ENCODE peak calls at places on chromosome 7, in eight cellular contexts. H, B, A, J, R, V, E and G are unnamed samples.

GRCh38 chr7:2218444-2218785 is 14.3 kb downstream of the MAD1L1 start:
- DNase-seq in H (no peak), B (no peak), A (no peak), J (no peak), R (no peak), V (no peak), E (no peak), G (no peak)

GRCh38 chr7:151316896-151317295 is 24.7 kb upstream of the NUB1 start:
- DNase-seq in H (no peak), B (no peak), A (no peak), J (no peak), R (no peak), V (peak; percentile 22), E (no peak), G (no peak)

GRCh38 chr7:128916643-128916915 is 6.1 kb upstream of the KCP start:
- DNase-seq in H (no peak), B (no peak), A (no peak), J (no peak), R (no peak), V (no peak), E (no peak), G (no peak)

GRCh38 chr7:106979551-106980357 is 64.8 kb upstream of the PRKAR2B start:
- DNase-seq in H (no peak), B (no peak), A (no peak), J (no peak), R (no peak), V (no peak), E (no peak), G (no peak)

GRCh38 chr7:155218276-155219153 is 79.2 kb upstream of the INSIG1 start:
- DNase-seq in H (no peak), B (no peak), A (no peak), J (no peak), R (no peak), V (no peak), E (no peak), G (no peak)

GRCh38 chr7:91720255-91720937 is 160.1 kb downstream of the MTERF1 start:
- DNase-seq in H (no peak), B (no peak), A (no peak), J (no peak), R (no peak), V (no peak), E (no peak), G (peak; percentile 1)

GRCh38 chr7:129799350-129799955 is 153.3 kb downstream of the UBE2H start:
- DNase-seq in H (no peak), B (no peak), A (no peak), J (no peak), R (no peak), V (no peak), E (no peak), G (no peak)

GRCh38 chr7:27339478-27339877 is 96.9 kb downstream of the EVX1 start:
- DNase-seq in H (no peak), B (no peak), A (no peak), J (no peak), R (no peak), V (no peak), E (no peak), G (no peak)

GRCh38 chr7:2175514-2175913 is 57.2 kb downstream of the MAD1L1 start:
- DNase-seq in H (no peak), B (no peak), A (no peak), J (no peak), R (no peak), V (peak; percentile 90), E (peak; percentile 98), G (no peak)

GRCh38 chr7:108415821-108416536 is 40.3 kb downstream of the NRCAM start:
- DNase-seq in H (peak; percentile 42), B (no peak), A (peak; percentile 47), J (no peak), R (no peak), V (no peak), E (peak; percentile 3), G (peak; percentile 58)

GRCh38 chr7:117062300-117062699 is 109.0 kb downstream of the ST7 start:
- DNase-seq in H (no peak), B (no peak), A (no peak), J (no peak), R (no peak), V (no peak), E (no peak), G (no peak)

GRCh38 chr7:4182605-4183300 is 499.3 kb upstream of the FOXK1 start:
- DNase-seq in H (no peak), B (no peak), A (no peak), J (no peak), R (no peak), V (no peak), E (no peak), G (no peak)

GRCh38 chr7:91347288-91347687 is 83.1 kb downstream of the FZD1 start:
- DNase-seq in H (no peak), B (no peak), A (no peak), J (no peak), R (no peak), V (no peak), E (no peak), G (no peak)

GRCh38 chr7:151388430-151388829 is 21.4 kb downstream of the WDR86 start:
- DNase-seq in H (no peak), B (no peak), A (no peak), J (no peak), R (no peak), V (no peak), E (no peak), G (no peak)

GRCh38 chr7:82677493-82677892 is 233.9 kb upstream of the CACNA2D1 start:
- DNase-seq in H (peak; percentile 50), B (no peak), A (no peak), J (peak; percentile 7), R (peak; percentile 28), V (no peak), E (no peak), G (no peak)